ENCODE peak calls at places on chromosomes 6 and 20, in ten cellular contexts. One of them, this sample, is unnamed.

GRCh38 chr6:75130784-75131183 is 75.1 kb downstream of the COL12A1 start:
- DNase-seq in endodermal cell: no peak
- DNase-seq in NCI-H1694 treated with DMSO at 0.1 percent for 48 hours: no peak
- DNase-seq in G401: no peak
- DNase-seq in MCF 10A: no peak
- DNase-seq in fibroblast of lung: peak
- DNase-seq in hepatocyte: no peak
- DNase-seq in activated CD4-positive, alpha-beta T cell treated with anti-CD3 and anti-CD28 coated beads, Interleukin-2, amount 50 U/mL, for 48 hours: no peak
- DNase-seq in psoas muscle: no peak
- DNase-seq in A549: no peak
- DNase-seq in this sample: no peak

GRCh38 chr20:831251-831650 is 2.3 kb upstream of the FAM110A start:
- DNase-seq in fibroblast of lung: no peak
- DNase-seq in hepatocyte: no peak
- DNase-seq in MCF 10A: no peak
- DNase-seq in psoas muscle: no peak
- DNase-seq in activated CD4-positive, alpha-beta T cell treated with anti-CD3 and anti-CD28 coated beads, Interleukin-2, amount 50 U/mL, for 48 hours: no peak
- DNase-seq in G401: no peak
- DNase-seq in A549: no peak
- DNase-seq in NCI-H1694 treated with DMSO at 0.1 percent for 48 hours: no peak
- DNase-seq in endodermal cell: no peak
- DNase-seq in this sample: no peak

GRCh38 chr20:38930242-38930569 is 4.0 kb downstream of the FAM83D start:
- DNase-seq in hepatocyte: no peak
- DNase-seq in fibroblast of lung: no peak
- DNase-seq in activated CD4-positive, alpha-beta T cell treated with anti-CD3 and anti-CD28 coated beads, Interleukin-2, amount 50 U/mL, for 48 hours: no peak
- DNase-seq in G401: no peak
- DNase-seq in psoas muscle: no peak
- DNase-seq in NCI-H1694 treated with DMSO at 0.1 percent for 48 hours: no peak
- DNase-seq in endodermal cell: no peak
- DNase-seq in A549: no peak
- DNase-seq in MCF 10A: no peak
- DNase-seq in this sample: no peak

GRCh38 chr6:54419885-54420284 is 111.6 kb downstream of the TINAG start:
- DNase-seq in MCF 10A: peak
- DNase-seq in psoas muscle: no peak
- DNase-seq in fibroblast of lung: peak
- DNase-seq in hepatocyte: peak
- DNase-seq in A549: peak
- DNase-seq in G401: no peak
- DNase-seq in NCI-H1694 treated with DMSO at 0.1 percent for 48 hours: no peak
- DNase-seq in endodermal cell: no peak
- DNase-seq in activated CD4-positive, alpha-beta T cell treated with anti-CD3 and anti-CD28 coated beads, Interleukin-2, amount 50 U/mL, for 48 hours: no peak
- DNase-seq in this sample: no peak

GRCh38 chr6:76633259-76633658 is 560.8 kb upstream of the IMPG1 start:
- DNase-seq in hepatocyte: no peak
- DNase-seq in endodermal cell: peak
- DNase-seq in A549: no peak
- DNase-seq in NCI-H1694 treated with DMSO at 0.1 percent for 48 hours: no peak
- DNase-seq in MCF 10A: peak
- DNase-seq in G401: no peak
- DNase-seq in psoas muscle: no peak
- DNase-seq in activated CD4-positive, alpha-beta T cell treated with anti-CD3 and anti-CD28 coated beads, Interleukin-2, amount 50 U/mL, for 48 hours: no peak
- DNase-seq in fibroblast of lung: no peak
- DNase-seq in this sample: no peak

GRCh38 chr6:1798303-1798964 is 188.7 kb downstream of the FOXC1 start:
- DNase-seq in MCF 10A: no peak
- DNase-seq in endodermal cell: no peak
- DNase-seq in activated CD4-positive, alpha-beta T cell treated with anti-CD3 and anti-CD28 coated beads, Interleukin-2, amount 50 U/mL, for 48 hours: no peak
- DNase-seq in A549: no peak
- DNase-seq in NCI-H1694 treated with DMSO at 0.1 percent for 48 hours: no peak
- DNase-seq in hepatocyte: peak
- DNase-seq in fibroblast of lung: peak
- DNase-seq in G401: peak
- DNase-seq in psoas muscle: no peak
- DNase-seq in this sample: no peak

GRCh38 chr6:395432-396125 is 4.0 kb downstream of the IRF4 start:
- DNase-seq in psoas muscle: no peak
- DNase-seq in MCF 10A: no peak
- DNase-seq in fibroblast of lung: no peak
- DNase-seq in hepatocyte: no peak
- DNase-seq in activated CD4-positive, alpha-beta T cell treated with anti-CD3 and anti-CD28 coated beads, Interleukin-2, amount 50 U/mL, for 48 hours: peak
- DNase-seq in endodermal cell: no peak
- DNase-seq in A549: no peak
- DNase-seq in G401: no peak
- DNase-seq in NCI-H1694 treated with DMSO at 0.1 percent for 48 hours: no peak
- DNase-seq in this sample: no peak

GRCh38 chr6:72218125-72218524 is 331.8 kb downstream of the RIMS1 start:
- DNase-seq in endodermal cell: peak
- DNase-seq in NCI-H1694 treated with DMSO at 0.1 percent for 48 hours: peak
- DNase-seq in G401: peak
- DNase-seq in fibroblast of lung: peak
- DNase-seq in psoas muscle: no peak
- DNase-seq in A549: peak
- DNase-seq in MCF 10A: peak
- DNase-seq in activated CD4-positive, alpha-beta T cell treated with anti-CD3 and anti-CD28 coated beads, Interleukin-2, amount 50 U/mL, for 48 hours: no peak
- DNase-seq in hepatocyte: peak
- DNase-seq in this sample: peak

GRCh38 chr20:39289316-39289715 is 327.2 kb downstream of the DHX35 start:
- DNase-seq in A549: no peak
- DNase-seq in NCI-H1694 treated with DMSO at 0.1 percent for 48 hours: no peak
- DNase-seq in G401: no peak
- DNase-seq in psoas muscle: no peak
- DNase-seq in MCF 10A: peak
- DNase-seq in hepatocyte: peak
- DNase-seq in activated CD4-positive, alpha-beta T cell treated with anti-CD3 and anti-CD28 coated beads, Interleukin-2, amount 50 U/mL, for 48 hours: no peak
- DNase-seq in fibroblast of lung: no peak
- DNase-seq in endodermal cell: peak
- DNase-seq in this sample: peak